ENCODE peak calls at places on chromosomes 7 and 10, in eight cellular contexts. O is NCI-H1417 treated with DMSO at 0.1 percent for 48 hours, M is HuH-7.5, B is AG09309, T is ACHN, N is nucleus accumbens, V is prostate gland, Y is heart left ventricle. L is an unnamed sample.

GRCh38 chr7:44964384-44964830 is 14.4 kb downstream of the MYO1G start:
- DNase-seq in O (no peak), M (peak), B (no peak), T (peak), N (no peak), V (no peak), Y (no peak), L (no peak)

GRCh38 chr7:134885967-134886352 is 100.3 kb upstream of the AGBL3 start:
- DNase-seq in O (no peak), M (no peak), B (no peak), T (peak), N (no peak), V (no peak), Y (no peak), L (no peak)

GRCh38 chr10:110629680-110630191 is 14.4 kb upstream of the RBM20 start:
- DNase-seq in O (peak), M (no peak), B (no peak), T (no peak), N (no peak), V (peak), Y (no peak), L (no peak)

GRCh38 chr7:7505936-7506335 is 29.7 kb downstream of the COL28A1 start:
- DNase-seq in O (no peak), M (no peak), B (no peak), T (no peak), N (no peak), V (no peak), Y (no peak), L (no peak)

GRCh38 chr10:27188259-27188658 is 33.1 kb downstream of the MASTL start:
- DNase-seq in O (no peak), M (no peak), B (no peak), T (no peak), N (no peak), V (no peak), Y (no peak), L (no peak)

GRCh38 chr10:93384006-93384405 is 98.1 kb downstream of the MYOF start:
- DNase-seq in O (no peak), M (no peak), B (no peak), T (no peak), N (no peak), V (peak), Y (no peak), L (no peak)

GRCh38 chr10:100485336-100485735 is 22.5 kb downstream of the WNT8B start:
- DNase-seq in O (no peak), M (no peak), B (no peak), T (no peak), N (no peak), V (no peak), Y (no peak), L (no peak)

GRCh38 chr10:102497545-102497944 is 5.0 kb downstream of the ACTR1A start:
- DNase-seq in O (no peak), M (no peak), B (no peak), T (no peak), N (no peak), V (no peak), Y (no peak), L (no peak)

GRCh38 chr7:45143616-45144015 is 14.0 kb upstream of the RAMP3 start:
- DNase-seq in O (no peak), M (no peak), B (peak), T (no peak), N (no peak), V (no peak), Y (no peak), L (no peak)

GRCh38 chr10:77877461-77878344 is 48.9 kb downstream of the DLG5 start:
- DNase-seq in O (no peak), M (no peak), B (no peak), T (no peak), N (no peak), V (no peak), Y (peak), L (peak)

GRCh38 chr7:118802726-118803125 is 578.2 kb downstream of the ANKRD7 start:
- DNase-seq in O (no peak), M (no peak), B (no peak), T (no peak), N (no peak), V (no peak), Y (no peak), L (no peak)

GRCh38 chr10:117342638-117343037 is 32.6 kb downstream of the PDZD8 start:
- DNase-seq in O (no peak), M (no peak), B (peak), T (no peak), N (no peak), V (no peak), Y (no peak), L (no peak)

GRCh38 chr7:128166603-128167315 is 74.3 kb upstream of the LEP start:
- DNase-seq in O (no peak), M (no peak), B (no peak), T (peak), N (no peak), V (no peak), Y (no peak), L (no peak)

GRCh38 chr10:74637685-74638084 is 188.7 kb upstream of the KAT6B start:
- DNase-seq in O (no peak), M (no peak), B (no peak), T (no peak), N (no peak), V (no peak), Y (no peak), L (no peak)

GRCh38 chr7:71695189-71695588 is 563.2 kb downstream of the GALNT17 start:
- DNase-seq in O (no peak), M (no peak), B (no peak), T (no peak), N (no peak), V (no peak), Y (no peak), L (no peak)

GRCh38 chr10:107056160-107056559 is 108.3 kb downstream of the SORCS1 start:
- DNase-seq in O (no peak), M (no peak), B (no peak), T (no peak), N (no peak), V (no peak), Y (no peak), L (no peak)

GRCh38 chr10:60952067-60952845 is 8.3 kb upstream of the RHOBTB1 start:
- DNase-seq in O (no peak), M (no peak), B (no peak), T (no peak), N (no peak), V (no peak), Y (no peak), L (no peak)

GRCh38 chr10:14325325-14325955 is 5.3 kb downstream of the FRMD4A start:
- DNase-seq in O (no peak), M (no peak), B (no peak), T (peak), N (no peak), V (peak), Y (no peak), L (no peak)

GRCh38 chr10:18968196-18968595 is 80.4 kb upstream of the MALRD1 start:
- DNase-seq in O (no peak), M (no peak), B (no peak), T (no peak), N (no peak), V (no peak), Y (no peak), L (no peak)

GRCh38 chr7:120201290-120201689 is 71.7 kb upstream of the KCND2 start:
- DNase-seq in O (no peak), M (no peak), B (no peak), T (no peak), N (no peak), V (no peak), Y (no peak), L (no peak)

GRCh38 chr10:100697070-100697469 is 48.3 kb upstream of the PAX2 start:
- DNase-seq in O (no peak), M (no peak), B (peak), T (peak), N (no peak), V (no peak), Y (no peak), L (peak)

GRCh38 chr7:68408873-68409272 is 1189.4 kb upstream of the AUTS2 start:
- DNase-seq in O (no peak), M (no peak), B (no peak), T (no peak), N (no peak), V (no peak), Y (no peak), L (no peak)

GRCh38 chr10:6382081-6382480 is 179.3 kb downstream of the PFKFB3 start:
- DNase-seq in O (no peak), M (no peak), B (peak), T (no peak), N (no peak), V (no peak), Y (peak), L (no peak)

GRCh38 chr10:58278274-58278961 is 9.5 kb downstream of the CISD1 start:
- DNase-seq in O (no peak), M (no peak), B (no peak), T (no peak), N (no peak), V (no peak), Y (no peak), L (no peak)

GRCh38 chr7:130894146-130895005 is 160.4 kb upstream of the KLF14 start:
- DNase-seq in O (no peak), M (no peak), B (no peak), T (peak), N (no peak), V (no peak), Y (peak), L (peak)

GRCh38 chr7:134293029-134293740 is 23.5 kb downstream of the SLC35B4 start:
- DNase-seq in O (no peak), M (no peak), B (no peak), T (no peak), N (no peak), V (no peak), Y (peak), L (no peak)

GRCh38 chr10:31896972-31897384 is 31.7 kb downstream of the ARHGAP12 start:
- DNase-seq in O (no peak), M (no peak), B (peak), T (no peak), N (no peak), V (no peak), Y (no peak), L (no peak)

GRCh38 chr10:90969148-90969547 is 48.3 kb upstream of the ANKRD1 start:
- DNase-seq in O (no peak), M (no peak), B (no peak), T (peak), N (no peak), V (no peak), Y (no peak), L (no peak)

GRCh38 chr10:103605359-103606156 is 112.1 kb downstream of the NEURL1 start:
- DNase-seq in O (no peak), M (peak), B (no peak), T (peak), N (peak), V (peak), Y (peak), L (peak)

GRCh38 chr10:35074266-35074665 is 15.9 kb downstream of the CUL2 start:
- DNase-seq in O (no peak), M (no peak), B (no peak), T (no peak), N (no peak), V (no peak), Y (no peak), L (no peak)

GRCh38 chr7:85030893-85031292 is 156.0 kb downstream of the SEMA3D start:
- DNase-seq in O (no peak), M (no peak), B (peak), T (peak), N (no peak), V (no peak), Y (no peak), L (no peak)

GRCh38 chr7:11675163-11675562 is 156.8 kb downstream of the THSD7A start:
- DNase-seq in O (no peak), M (no peak), B (no peak), T (no peak), N (no peak), V (no peak), Y (no peak), L (no peak)